ENCODE peak calls at places on chromosomes 5 and 9, in four cellular contexts. J is IMR-90, I is HepG2, H is K562. Z is an unnamed sample.

GRCh38 chr5:128637031-128637430 is 99.0 kb upstream of the FBN2 start:
- DNase-seq in H (no peak), I (no peak), J (peak), Z (no peak)

GRCh38 chr5:99030871-99031440 is 102.1 kb upstream of the CHD1 start:
- DNase-seq in J (no peak), H (no peak), I (no peak), Z (no peak)

GRCh38 chr9:112378441-112379176 is 1.3 kb upstream of the HSDL2 start:
- DNase-seq in I (no peak), J (no peak), H (peak), Z (no peak)

GRCh38 chr9:89444212-89444611 is 53.7 kb downstream of the SEMA4D start:
- DNase-seq in H (no peak), J (no peak), I (no peak), Z (no peak)

GRCh38 chr5:96880402-96881164 is 4.3 kb downstream of the ERAP2 start:
- DNase-seq in H (no peak), J (peak), I (no peak), Z (peak)

GRCh38 chr9:78970375-78970774 is 601.4 kb upstream of the TLE4 start:
- DNase-seq in J (no peak), H (no peak), I (no peak), Z (no peak)

GRCh38 chr5:157361865-157362465 is 96.0 kb downstream of the CYFIP2 start:
- DNase-seq in J (peak), I (no peak), H (peak), Z (no peak)

GRCh38 chr9:94874316-94874715 is 147.8 kb downstream of the AOPEP start:
- DNase-seq in J (peak), I (no peak), H (no peak), Z (no peak)

GRCh38 chr5:101580591-101580990 is 677.5 kb upstream of the ST8SIA4 start:
- DNase-seq in J (no peak), H (no peak), I (no peak), Z (no peak)

GRCh38 chr5:36035696-36036095 is 31.0 kb downstream of the UGT3A2 start:
- DNase-seq in H (no peak), J (no peak), I (no peak), Z (no peak)

DNA sequence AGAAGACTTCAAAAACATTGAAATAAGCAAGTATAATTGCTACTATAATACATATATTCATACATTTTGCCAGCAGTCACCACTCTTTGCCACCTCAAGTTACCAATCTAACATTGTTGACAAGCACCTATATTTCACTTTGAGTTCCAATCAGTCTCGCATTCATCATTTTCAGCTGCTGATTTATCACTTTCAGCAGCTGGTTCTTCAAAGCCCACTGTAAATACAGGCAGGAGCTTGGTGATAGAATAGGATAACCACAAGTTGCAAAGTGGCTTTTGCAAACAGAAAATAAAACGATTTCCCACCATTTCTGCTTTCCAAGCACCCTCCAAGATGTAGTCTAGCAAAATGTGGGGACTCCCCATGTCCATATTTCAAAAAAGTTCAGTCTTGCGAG is 114.2 kb upstream of the ITGA1 start:
- DNase-seq in J (no peak), I (no peak), H (no peak), Z (no peak)
- TF ChIP-seq POLR2A in J (no peak), I (no peak), H (no peak), Z (no peak)

DNA sequence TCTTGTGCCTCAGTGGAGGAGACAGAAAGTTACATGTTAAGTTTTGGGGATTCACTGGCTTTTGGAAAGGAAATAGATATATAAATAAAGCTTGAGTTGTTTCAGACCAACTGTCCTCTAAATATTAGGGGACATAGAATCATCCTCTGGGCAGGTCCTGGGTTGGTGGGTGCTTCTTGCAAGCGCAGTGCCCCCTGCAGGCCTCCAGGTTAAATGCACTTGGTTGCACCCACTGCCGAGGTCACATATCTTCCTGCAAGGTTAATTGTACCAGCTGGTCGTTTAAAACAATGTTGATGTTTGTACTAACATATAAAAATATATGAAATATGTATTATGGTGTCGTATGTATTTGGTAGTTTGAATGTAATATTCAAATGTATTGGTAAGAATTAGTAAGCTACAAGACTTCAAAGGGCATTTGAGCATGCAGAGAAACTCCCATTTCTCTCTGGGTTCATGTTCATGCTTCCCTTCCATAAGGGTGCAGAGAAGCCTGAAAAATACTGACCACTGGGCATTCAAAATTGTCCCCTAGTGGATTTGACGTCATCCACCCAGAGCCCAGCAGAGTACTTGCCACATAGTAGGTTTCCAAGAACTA is 87.0 kb downstream of the ZNF618 start:
- DNase-seq in I (peak), H (peak), J (peak), Z (peak)
- TF ChIP-seq MAZ in I (no peak), H (no peak), J (no peak), Z (no peak)

GRCh38 chr9:17367035-17367434 is 211.8 kb upstream of the SH3GL2 start:
- DNase-seq in H (no peak), J (no peak), I (peak), Z (no peak)
- TF ChIP-seq CEBPB in H (no peak), J (no peak), I (no peak), Z (no peak)

GRCh38 chr5:14871573-14872069 is at the start of gene ANKH:
- DNase-seq in I (peak), J (peak), H (peak), Z (peak)
- TF ChIP-seq POLR2A in I (no peak), J (peak), H (no peak), Z (peak)

DNA sequence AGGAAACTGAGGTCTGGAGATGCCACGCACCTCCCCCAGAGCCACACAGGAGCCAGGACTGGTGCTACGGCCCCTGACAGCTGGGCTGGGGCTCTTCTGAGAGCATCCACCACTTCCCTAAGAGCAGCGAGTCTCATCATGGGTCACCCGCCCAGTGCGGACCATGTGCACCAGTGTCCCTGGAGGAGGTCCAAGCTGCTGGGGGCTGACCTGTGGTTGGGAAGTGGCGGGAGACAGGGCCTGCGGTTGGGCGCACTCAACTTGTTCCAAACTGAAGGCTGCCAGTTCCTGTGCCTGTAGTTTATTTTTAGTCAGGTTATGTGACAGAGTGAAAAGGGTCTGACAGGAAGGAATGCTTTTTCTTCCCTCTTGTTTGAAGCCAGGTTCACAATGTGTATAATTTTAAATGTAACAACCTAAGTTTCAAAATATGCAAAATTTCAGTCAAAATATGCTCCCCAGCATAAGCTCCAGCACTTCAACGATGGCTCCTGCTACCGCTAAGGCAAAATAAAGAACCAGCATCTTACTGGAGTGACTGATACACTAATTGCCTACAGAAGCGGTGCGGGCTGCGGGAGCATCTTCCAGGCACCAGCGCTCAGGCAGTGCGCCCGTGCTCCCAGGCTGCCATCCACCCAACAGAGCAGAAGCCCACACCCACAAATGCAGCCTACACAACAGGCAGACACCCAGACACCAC is 14.8 kb downstream of the BARHL1 start:
- DNase-seq in H (no peak), J (no peak), I (no peak), Z (no peak)
- TF ChIP-seq MAZ in H (no peak), J (no peak), I (no peak), Z (no peak)

Z was measured in A549.